ENCODE peak calls at places on chromosome 1, in seven cellular contexts. Y is SK-N-SH, J is endothelial cell of umbilical vein, W is mesendoderm, G is GM23248, R is neural progenitor cell, P is astrocyte. C is an unnamed sample. For H3K79me2, the result is how much of the 10 kb centered on the place peaks cover.

GRCh38 chr1:30846587-30846986 is 62.0 kb downstream of the SDC3 start:
- DNase-seq in Y (no peak), J (no peak), W (no peak), G (no peak), R (no peak), P (no peak), C (no peak)

GRCh38 chr1:93906480-93906879 is 2.8 kb downstream of the GCLM start:
- DNase-seq in Y (no peak), J (no peak), W (no peak), G (no peak), R (no peak), P (no peak), C (no peak)

GRCh38 chr1:42940851-42941639 is 17.6 kb downstream of the SLC2A1 start:
- DNase-seq in Y (no peak), J (peak), W (peak), G (peak), R (no peak), P (peak), C (peak)

GRCh38 chr1:70947864-70948263 is 99.8 kb downstream of the PTGER3 start:
- DNase-seq in Y (no peak), J (no peak), W (no peak), G (no peak), R (no peak), P (no peak), C (no peak)

GRCh38 chr1:212650228-212650627 is 41.7 kb downstream of the ATF3 start:
- DNase-seq in Y (no peak), J (no peak), W (no peak), G (no peak), R (no peak), P (no peak), C (no peak)

GRCh38 chr1:218430346-218430745 is 85.2 kb downstream of the TGFB2 start:
- DNase-seq in Y (no peak), J (peak), W (no peak), G (no peak), R (no peak), P (no peak), C (no peak)

GRCh38 chr1:162854245-162854860 is 6.6 kb downstream of the CCDC190 start:
- DNase-seq in Y (peak), J (peak), W (peak), G (peak), R (peak), P (peak), C (peak)

GRCh38 chr1:161307230-161307768 is 2.5 kb downstream of the MPZ start:
- DNase-seq in Y (no peak), J (peak), W (peak), G (peak), R (no peak), P (no peak), C (no peak)

GRCh38 chr1:54380285-54380882 is 25.8 kb downstream of the SSBP3 start:
- DNase-seq in Y (no peak), J (no peak), W (no peak), G (no peak), R (no peak), P (no peak), C (no peak)

GRCh38 chr1:109959974-109960744 is 24.4 kb upstream of the AHCYL1 start:
- DNase-seq in Y (no peak), J (no peak), W (peak), G (peak), R (peak), P (peak), C (peak)

GRCh38 chr1:43557744-43558245 is 27.1 kb downstream of the PTPRF start:
- DNase-seq in Y (peak), J (no peak), W (peak), G (peak), R (no peak), P (peak), C (no peak)

GRCh38 chr1:29436386-29436785 is 200.1 kb downstream of the PTPRU start:
- DNase-seq in Y (no peak), J (no peak), W (peak), G (no peak), R (no peak), P (no peak), C (no peak)

GRCh38 chr1:176157995-176158394 is 49.1 kb downstream of the COP1 start:
- DNase-seq in Y (no peak), J (no peak), W (no peak), G (peak), R (no peak), P (no peak), C (no peak)
- H3K79me2 ChIP-seq in Y (half or more), J (half or more), W (under half), G (half or more), R (half or more), P (half or more), C (half or more)

GRCh38 chr1:55589656-55590297 is 374.6 kb upstream of the USP24 start:
- DNase-seq in Y (no peak), J (peak), W (no peak), G (peak), R (no peak), P (peak), C (peak)

GRCh38 chr1:55584521-55585401 is 369.6 kb upstream of the USP24 start:
- DNase-seq in Y (peak), J (peak), W (peak), G (peak), R (peak), P (peak), C (peak)

GRCh38 chr1:55588300-55588699 is 373.1 kb upstream of the USP24 start:
- DNase-seq in Y (no peak), J (no peak), W (no peak), G (no peak), R (no peak), P (no peak), C (no peak)

GRCh38 chr1:55585402-55585792 is 370.2 kb upstream of the USP24 start:
- DNase-seq in Y (no peak), J (no peak), W (no peak), G (no peak), R (no peak), P (no peak), C (no peak)

DNA sequence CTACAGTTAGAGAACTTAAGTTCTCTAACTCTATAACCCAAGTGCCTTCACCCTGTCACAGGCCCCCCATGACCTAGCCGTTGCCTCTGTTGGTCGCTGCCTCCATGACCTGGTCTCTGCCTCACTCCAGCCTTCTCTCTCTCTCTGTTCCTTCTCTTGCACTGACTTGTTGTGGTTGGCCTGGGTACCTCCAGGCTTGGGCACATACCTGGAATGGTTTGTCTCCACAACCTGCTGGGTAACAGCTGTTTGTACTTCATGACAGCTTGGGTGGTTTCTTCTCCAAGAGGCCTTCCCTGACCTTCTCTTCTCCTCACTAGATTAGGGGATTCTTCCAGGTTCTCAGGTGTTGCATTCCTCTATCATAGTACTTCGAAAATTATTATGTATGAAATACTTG is 371.6 kb upstream of the USP24 start:
- DNase-seq in Y (no peak), J (no peak), W (no peak), G (no peak), R (no peak), P (no peak), C (peak)
- H3K79me2 ChIP-seq in Y (under half), J (under half), W (under half), G (under half), R (under half), P (under half), C (under half)

DNA sequence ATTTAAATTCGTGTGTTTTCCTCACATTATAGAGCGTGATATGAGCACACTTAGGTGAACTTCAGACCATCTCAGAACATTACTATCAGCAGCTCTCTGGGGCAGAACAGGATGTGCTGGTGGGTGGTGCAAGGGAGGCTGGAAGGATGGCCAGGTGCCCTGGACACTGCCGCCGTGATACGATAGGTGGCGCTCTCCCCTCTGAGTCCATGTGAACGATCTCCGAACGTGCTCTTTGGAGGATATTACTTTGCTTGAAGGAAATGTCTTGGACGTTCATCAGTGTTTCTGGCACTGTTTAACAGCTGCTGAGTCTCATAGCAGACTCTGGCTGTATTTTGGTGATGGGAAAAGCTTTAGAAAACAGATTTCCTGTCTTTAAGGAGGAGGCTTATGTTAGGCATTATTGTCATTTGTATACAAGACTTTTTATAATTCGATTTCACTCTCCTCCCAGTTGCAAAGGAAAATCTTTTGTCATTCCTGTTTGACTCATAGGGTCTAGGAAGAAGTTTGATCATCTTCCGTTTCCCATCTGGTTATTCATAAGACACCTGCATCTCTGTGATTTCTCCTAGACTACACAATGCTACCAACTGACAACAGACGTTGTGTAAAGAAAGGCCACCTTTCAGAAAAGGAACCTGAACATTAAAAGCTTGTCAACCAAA is 386.2 kb upstream of the ADGRL2 start:
- DNase-seq in Y (peak), J (peak), W (peak), G (peak), R (peak), P (no peak), C (no peak)
- H3K79me2 ChIP-seq in Y (under half), J (under half), W (under half), G (under half), R (under half), P (under half), C (under half)

GRCh38 chr1:153880962-153881361 is 41.8 kb downstream of the GATAD2B start:
- DNase-seq in Y (peak), J (peak), W (no peak), G (peak), R (peak), P (peak), C (peak)
- H3K79me2 ChIP-seq in Y (half or more), J (half or more), W (half or more), G (half or more), R (half or more), P (half or more), C (half or more)

GRCh38 chr1:203302894-203303293 is 2.4 kb upstream of the BTG2 start:
- DNase-seq in Y (no peak), J (no peak), W (no peak), G (no peak), R (no peak), P (no peak), C (no peak)

GRCh38 chr1:203306089-203306969 is 1.0 kb downstream of the BTG2 start:
- DNase-seq in Y (peak), J (peak), W (peak), G (peak), R (peak), P (peak), C (peak)

GRCh38 chr1:203304919-203305808 is at the start of gene BTG2:
- DNase-seq in Y (peak), J (peak), W (peak), G (peak), R (peak), P (peak), C (peak)

GRCh38 chr1:203305809-203306088 is 430 bp downstream of the BTG2 start:
- DNase-seq in Y (peak), J (no peak), W (no peak), G (peak), R (no peak), P (no peak), C (no peak)

DNA sequence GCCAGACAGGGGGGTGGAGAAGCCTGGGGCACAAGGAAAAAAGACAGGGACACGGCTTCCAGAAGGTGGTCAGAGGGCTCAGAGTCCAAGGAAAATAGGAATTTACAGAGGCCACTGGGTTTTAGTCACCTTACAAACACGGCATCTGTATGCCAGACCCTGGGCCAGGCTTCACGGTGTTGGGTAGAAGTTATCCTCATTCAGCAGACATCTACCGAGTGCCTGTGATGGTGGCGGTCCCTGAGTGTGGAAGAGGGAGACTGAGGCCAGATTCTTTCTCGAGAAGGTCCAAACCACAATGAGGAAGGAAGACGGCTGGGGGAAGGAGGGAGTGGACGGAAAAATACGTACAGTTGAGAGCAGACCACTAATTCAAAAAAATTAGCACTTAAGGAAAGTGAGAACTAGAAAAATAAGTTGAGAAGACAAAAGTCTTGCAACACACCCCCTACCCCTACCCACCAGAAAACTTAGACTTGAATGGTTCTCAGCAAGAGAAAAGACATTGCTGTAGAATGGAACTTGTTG is 864 bp upstream of the BTG2 start:
- DNase-seq in Y (no peak), J (no peak), W (no peak), G (no peak), R (no peak), P (no peak), C (no peak)
- H3K79me2 ChIP-seq in Y (under half), J (under half), W (under half), G (under half), R (under half), P (under half), C (under half)

C was measured in mammary epithelial cell.